ENCODE peak calls at places on chromosomes 1 and 21, in five cellular contexts. G is fibroblast of lung, C is kidney, E is brain microvascular endothelial cell, M is caudate nucleus. F is an unnamed sample.

GRCh38 chr1:66436378-66437135 is 97.4 kb upstream of the SGIP1 start:
- DNase-seq in C (no peak), G (peak), E (peak), M (no peak), F (no peak)

GRCh38 chr1:94115900-94116436 is 5.0 kb downstream of the ABCA4 start:
- DNase-seq in E (no peak), C (no peak), M (no peak), G (peak), F (no peak)

GRCh38 chr1:72284398-72285073 is 2.2 kb upstream of the NEGR1 start:
- DNase-seq in C (peak), G (peak), M (no peak), E (peak), F (peak)

GRCh38 chr1:207000641-207001291 is 30.5 kb upstream of the FCAMR start:
- DNase-seq in G (no peak), C (no peak), E (no peak), M (no peak), F (no peak)

GRCh38 chr1:198481661-198482060 is 58.8 kb downstream of the ATP6V1G3 start:
- DNase-seq in M (no peak), C (no peak), G (no peak), E (no peak), F (no peak)

GRCh38 chr1:17606826-17607440 is 67.4 kb downstream of the ARHGEF10L start:
- DNase-seq in M (peak), C (no peak), G (peak), E (peak), F (peak)

GRCh38 chr1:101452825-101453224 is 216.0 kb downstream of the S1PR1 start:
- DNase-seq in E (no peak), G (no peak), C (no peak), M (no peak), F (no peak)

GRCh38 chr1:2358651-2359640 is 32.4 kb downstream of the MORN1 start:
- DNase-seq in C (peak), M (no peak), G (no peak), E (no peak), F (no peak)

GRCh38 chr1:21570528-21570875 is 61.3 kb downstream of the ALPL start:
- DNase-seq in C (peak), E (no peak), M (no peak), G (no peak), F (no peak)

GRCh38 chr1:117754061-117754969 is 148.5 kb downstream of the TENT5C start:
- DNase-seq in C (no peak), M (peak), G (peak), E (peak), F (no peak)

GRCh38 chr1:151710187-151710586 is 6.4 kb downstream of the CELF3 start:
- DNase-seq in G (peak), C (no peak), M (peak), E (peak), F (no peak)

GRCh38 chr21:18204931-18205330 is 39.7 kb upstream of the CHODL start:
- DNase-seq in M (no peak), G (no peak), C (no peak), E (no peak), F (no peak)

GRCh38 chr1:42957229-42957879 is 1.3 kb downstream of the SLC2A1 start:
- DNase-seq in C (no peak), M (no peak), G (no peak), E (no peak), F (no peak)

GRCh38 chr1:218679988-218680743 is 335.0 kb downstream of the TGFB2 start:
- DNase-seq in G (peak), M (no peak), E (no peak), C (no peak), F (no peak)

GRCh38 chr21:44920694-44921604 is at the start of gene ITGB2:
- DNase-seq in G (no peak), E (no peak), M (no peak), C (peak), F (no peak)

GRCh38 chr1:25178917-25179571 is 53.3 kb downstream of the SYF2 start:
- DNase-seq in C (no peak), G (no peak), M (no peak), E (no peak), F (no peak)

GRCh38 chr21:33799378-33800090 is 116.1 kb downstream of the ATP5PO start:
- DNase-seq in M (no peak), C (no peak), G (no peak), E (no peak), F (no peak)

GRCh38 chr21:46066843-46067331 is 31.0 kb upstream of the COL6A2 start:
- DNase-seq in C (peak), M (no peak), G (peak), E (no peak), F (no peak)

GRCh38 chr1:923131-923990 is at the start of gene SAMD11:
- DNase-seq in M (peak), E (peak), G (peak), C (peak), F (peak)

GRCh38 chr1:9561429-9561828 is 22.2 kb downstream of the SLC25A33 start:
- DNase-seq in E (peak), G (peak), M (no peak), C (no peak), F (no peak)

GRCh38 chr1:90687747-90688146 is 29.4 kb downstream of the BARHL2 start:
- DNase-seq in M (no peak), G (no peak), E (no peak), C (no peak), F (no peak)

GRCh38 chr1:205667909-205668643 is 12.2 kb downstream of the SLC45A3 start:
- DNase-seq in M (no peak), E (no peak), G (no peak), C (no peak), F (no peak)

GRCh38 chr1:50936321-50936720 is 23.7 kb downstream of the FAF1 start:
- DNase-seq in M (no peak), C (no peak), E (no peak), G (no peak), F (no peak)

GRCh38 chr1:1626207-1627141 is 5.5 kb upstream of the MMP23B start:
- DNase-seq in G (no peak), C (peak), M (no peak), E (no peak), F (no peak)

GRCh38 chr1:189623336-189623735 is 854.3 kb downstream of the BRINP3 start:
- DNase-seq in E (no peak), C (no peak), G (no peak), M (no peak), F (no peak)

GRCh38 chr1:68322837-68323687 is 90.7 kb upstream of the WLS start:
- DNase-seq in G (peak), E (no peak), M (no peak), C (no peak), F (no peak)

GRCh38 chr1:56663846-56664245 is 18.7 kb downstream of the PRKAA2 start:
- DNase-seq in G (no peak), E (no peak), M (no peak), C (no peak), F (no peak)

GRCh38 chr1:24872446-24872845 is 57.6 kb downstream of the RUNX3 start:
- DNase-seq in G (no peak), M (no peak), E (no peak), C (no peak), F (peak)

GRCh38 chr1:189567890-189568289 is 909.8 kb downstream of the BRINP3 start:
- DNase-seq in M (no peak), G (no peak), E (no peak), C (no peak), F (no peak)

GRCh38 chr1:151313501-151313900 is 13.7 kb downstream of the PI4KB start:
- DNase-seq in M (no peak), C (no peak), E (no peak), G (no peak), F (no peak)

GRCh38 chr1:61124691-61125090 is 42.3 kb downstream of the NFIA start:
- DNase-seq in G (no peak), E (no peak), M (no peak), C (no peak), F (no peak)

GRCh38 chr1:234933475-234933874 is 195.2 kb downstream of the TOMM20 start:
- DNase-seq in E (peak), C (no peak), G (peak), M (no peak), F (no peak)

GRCh38 chr1:185373813-185374524 is 56.9 kb upstream of the IVNS1ABP start:
- DNase-seq in M (no peak), C (no peak), G (peak), E (peak), F (no peak)

GRCh38 chr1:1620433-1621139 is 5.3 kb downstream of the MIB2 start:
- DNase-seq in M (no peak), E (no peak), C (peak), G (no peak), F (no peak)

GRCh38 chr1:221782461-221782860 is 40.6 kb upstream of the DUSP10 start:
- DNase-seq in M (no peak), G (peak), E (no peak), C (no peak), F (no peak)

GRCh38 chr1:1287288-1288110 is 7.3 kb downstream of the SCNN1D start:
- DNase-seq in M (no peak), E (no peak), C (peak), G (no peak), F (no peak)

GRCh38 chr1:202862672-202863560 is 26.0 kb downstream of the RABIF start:
- DNase-seq in C (no peak), E (no peak), G (no peak), M (no peak), F (no peak)

GRCh38 chr1:110166861-110167260 is 16.6 kb downstream of the SLC6A17 start:
- DNase-seq in E (no peak), M (no peak), C (no peak), G (no peak), F (no peak)

DNA sequence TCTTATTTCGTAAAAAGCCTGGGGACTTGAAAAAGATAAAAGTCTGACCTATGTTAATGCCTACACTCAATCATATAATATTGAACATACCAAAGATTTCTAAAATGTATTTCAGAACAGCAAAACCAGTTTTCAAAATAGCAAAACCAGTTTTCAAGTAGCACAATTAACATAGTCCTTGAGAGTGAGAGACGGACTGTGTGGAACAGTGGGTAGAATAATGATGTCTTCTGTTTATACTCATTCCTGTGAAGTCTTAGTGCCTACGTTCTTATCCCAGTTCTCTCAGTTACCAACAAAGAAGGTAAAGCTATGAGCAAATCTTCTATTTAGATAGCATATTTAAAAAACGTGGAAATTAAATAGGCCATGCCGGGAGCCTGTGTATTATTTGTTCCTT is 22.2 kb upstream of the RGS2 start:
- DNase-seq in E (no peak), G (no peak), C (no peak), M (no peak), F (no peak)
- H3K27ac ChIP-seq in E (no peak), G (no peak), C (no peak), M (no peak), F (no peak)

GRCh38 chr1:229810140-229810539 is 184.1 kb downstream of the URB2 start:
- DNase-seq in M (no peak), E (no peak), G (no peak), C (no peak), F (no peak)
- H3K27ac ChIP-seq in M (no peak), E (no peak), G (no peak), C (no peak), F (no peak)

DNA sequence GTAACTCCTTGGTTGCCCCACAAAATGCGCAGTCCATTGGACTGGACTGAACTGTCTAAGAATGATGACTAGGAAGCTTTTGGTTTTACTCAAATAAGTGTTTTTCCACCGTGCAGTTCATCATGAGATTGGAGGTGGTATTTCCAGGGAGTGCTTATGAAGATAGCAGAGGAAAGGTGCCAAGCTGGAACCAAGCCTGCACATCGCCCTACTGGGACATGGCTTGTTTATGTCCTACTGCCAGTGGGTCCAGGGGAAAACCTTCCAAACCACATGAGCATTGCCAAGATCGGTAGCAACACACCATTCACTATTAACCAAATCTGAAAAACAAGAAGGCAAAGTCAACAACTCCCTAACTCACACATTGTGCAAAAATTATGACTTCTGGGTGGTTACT is 54.7 kb upstream of the DSCAM start:
- DNase-seq in M (no peak), C (no peak), G (no peak), E (no peak), F (no peak)
- H3K27ac ChIP-seq in M (no peak), C (no peak), G (no peak), E (no peak), F (no peak)

GRCh38 chr21:32800056-32800455 is 28.5 kb upstream of the PAXBP1 start:
- DNase-seq in C (no peak), M (no peak), E (no peak), G (no peak), F (no peak)

GRCh38 chr21:32794643-32795042 is 23.1 kb upstream of the PAXBP1 start:
- DNase-seq in G (peak), E (no peak), C (no peak), M (no peak), F (peak)

GRCh38 chr21:32795802-32796489 is 24.4 kb upstream of the PAXBP1 start:
- DNase-seq in G (no peak), E (no peak), M (no peak), C (no peak), F (no peak)

GRCh38 chr21:32797679-32798078 is 26.1 kb upstream of the PAXBP1 start:
- DNase-seq in E (no peak), C (no peak), M (no peak), G (no peak), F (no peak)

DNA sequence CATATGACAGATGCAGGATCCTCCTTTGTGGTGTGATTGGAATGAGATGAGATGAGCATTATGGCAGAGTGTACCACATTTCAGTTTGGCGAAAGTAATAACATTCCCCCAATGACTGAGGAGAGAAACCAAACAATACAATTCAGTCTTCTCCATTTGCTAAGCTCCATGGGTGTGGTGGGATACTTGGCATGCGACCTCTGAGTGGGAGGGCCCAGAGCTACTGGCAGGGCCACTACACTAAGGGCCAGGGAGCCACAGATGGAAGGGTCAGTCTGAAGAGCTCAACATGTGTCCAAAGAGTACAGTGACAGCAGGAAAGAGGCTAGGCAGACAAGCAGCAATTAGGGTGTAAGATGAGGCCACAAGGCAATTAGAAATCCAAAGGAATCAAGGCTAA is 23.8 kb upstream of the PAXBP1 start:
- DNase-seq in G (no peak), C (no peak), M (no peak), E (no peak), F (no peak)
- H3K27ac ChIP-seq in G (no peak), C (no peak), M (peak), E (no peak), F (peak)

GRCh38 chr1:159088566-159089183 is 12.1 kb upstream of the AIM2 start:
- DNase-seq in M (no peak), G (no peak), E (no peak), C (no peak), F (no peak)

GRCh38 chr1:159079518-159079917 is 3.0 kb upstream of the AIM2 start:
- DNase-seq in G (no peak), E (no peak), M (no peak), C (no peak), F (no peak)

GRCh38 chr1:159084867-159085266 is 8.3 kb upstream of the AIM2 start:
- DNase-seq in E (no peak), C (no peak), M (no peak), G (no peak), F (no peak)

GRCh38 chr1:159088050-159088449 is 11.5 kb upstream of the AIM2 start:
- DNase-seq in C (no peak), M (no peak), E (peak), G (peak), F (no peak)

GRCh38 chr1:159084152-159084551 is 7.6 kb upstream of the AIM2 start:
- DNase-seq in G (no peak), E (no peak), C (no peak), M (no peak), F (no peak)
- H3K27ac ChIP-seq in G (no peak), E (no peak), C (no peak), M (no peak), F (no peak)

GRCh38 chr1:58929667-58930325 is 145.9 kb upstream of the JUN start:
- DNase-seq in C (no peak), G (peak), M (no peak), E (no peak), F (no peak)
- H3K27ac ChIP-seq in C (no peak), G (no peak), M (no peak), E (no peak), F (no peak)

GRCh38 chr1:192529811-192530210 is 45.8 kb upstream of the RGS1 start:
- DNase-seq in G (peak), C (no peak), M (no peak), E (no peak), F (no peak)

GRCh38 chr1:192529031-192529755 is 46.4 kb upstream of the RGS1 start:
- DNase-seq in C (no peak), M (no peak), G (peak), E (no peak), F (no peak)

GRCh38 chr1:192530254-192530653 is 45.3 kb upstream of the RGS1 start:
- DNase-seq in M (no peak), E (no peak), G (peak), C (no peak), F (no peak)

GRCh38 chr1:192524223-192524622 is 51.4 kb upstream of the RGS1 start:
- DNase-seq in G (peak), C (no peak), E (no peak), M (no peak), F (no peak)

DNA sequence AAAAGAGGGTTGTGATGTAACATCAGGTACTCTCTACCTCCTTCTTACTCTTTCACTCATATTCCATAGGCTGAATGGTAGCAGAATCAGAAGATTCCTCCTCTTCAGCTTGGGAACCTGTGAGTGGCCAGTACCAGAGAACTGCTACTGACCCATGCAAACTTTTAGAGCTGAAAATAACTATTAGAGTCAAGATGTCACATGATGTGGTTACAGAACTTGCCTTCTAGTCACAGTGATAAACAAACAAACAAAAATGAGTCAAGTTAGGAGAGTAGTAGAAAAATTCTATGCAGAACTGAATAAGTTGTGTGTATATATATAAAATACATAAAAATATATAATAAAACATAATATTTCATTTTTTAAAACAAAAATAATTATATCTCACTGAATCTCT is 47.6 kb upstream of the RGS1 start:
- DNase-seq in G (no peak), E (no peak), C (no peak), M (no peak), F (no peak)
- H3K27ac ChIP-seq in G (no peak), E (no peak), C (no peak), M (no peak), F (no peak)

GRCh38 chr1:108816049-108816882 is 40.6 kb downstream of the AKNAD1 start:
- DNase-seq in G (peak), E (peak), C (peak), M (peak), F (peak)

GRCh38 chr1:108819878-108820277 is 37.0 kb downstream of the AKNAD1 start:
- DNase-seq in E (no peak), C (no peak), M (no peak), G (no peak), F (no peak)

GRCh38 chr1:108815566-108815965 is 41.3 kb downstream of the AKNAD1 start:
- DNase-seq in C (no peak), M (no peak), E (no peak), G (no peak), F (no peak)

GRCh38 chr1:108817016-108817415 is 39.9 kb downstream of the AKNAD1 start:
- DNase-seq in M (peak), G (peak), E (peak), C (no peak), F (peak)

GRCh38 chr1:108817811-108818210 is 39.1 kb downstream of the AKNAD1 start:
- DNase-seq in E (no peak), G (no peak), C (no peak), M (no peak), F (no peak)
- H3K27ac ChIP-seq in E (no peak), G (peak), C (no peak), M (peak), F (peak)

GRCh38 chr1:214762902-214763301 is 159.9 kb downstream of the CENPF start:
- DNase-seq in M (no peak), E (no peak), C (no peak), G (no peak), F (no peak)

GRCh38 chr1:214764502-214764901 is 161.5 kb downstream of the CENPF start:
- DNase-seq in E (no peak), G (no peak), C (no peak), M (no peak), F (no peak)

DNA sequence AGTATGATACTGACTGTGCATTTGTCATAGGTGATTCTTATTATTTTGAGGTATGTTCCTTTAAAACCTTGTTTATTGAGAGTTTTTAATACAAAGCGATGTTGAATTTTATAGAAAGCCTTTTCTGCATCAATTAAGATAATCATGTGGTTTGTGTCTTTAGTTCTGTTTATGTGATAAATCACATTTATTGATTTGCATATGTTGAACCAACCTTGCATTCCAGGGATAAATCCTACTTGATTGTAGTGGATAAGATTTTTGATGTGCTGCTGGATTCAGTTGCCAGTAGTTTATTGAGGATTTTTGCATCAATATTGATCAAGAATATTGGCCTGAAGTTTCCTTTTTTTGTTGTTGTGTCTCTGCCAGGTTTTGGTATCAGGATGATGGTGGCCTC is 158.0 kb downstream of the CENPF start:
- DNase-seq in C (no peak), G (no peak), E (no peak), M (no peak), F (no peak)
- H3K27ac ChIP-seq in C (no peak), G (no peak), E (no peak), M (no peak), F (no peak)